ENCODE peak calls at places on chromosomes 5 and 9, in eight cellular contexts. One of them, this sample, is unnamed.

GRCh38 chr5:101897914-101898313 is 398.2 kb downstream of the SLCO4C1 start:
- DNase-seq in NCI-H1092 treated with DMSO at 0.1 percent for 48 hours: peak; percentile 62
- DNase-seq in Caki2: no peak
- DNase-seq in ACHN: no peak
- DNase-seq in nephron progenitor cell: no peak
- DNase-seq in KG1: no peak
- DNase-seq in stimulated activated CD4-positive, alpha-beta T cell treated with anti-CD3 and anti-CD28 coated beads, Interleukin-2, amount 100 ng/mL, for 48 hours: no peak
- DNase-seq in non-pigmented ciliary epithelial cell: no peak
- DNase-seq in this sample: no peak

GRCh38 chr5:85716344-85717202 is 901.2 kb upstream of the COX7C start:
- DNase-seq in NCI-H1092 treated with DMSO at 0.1 percent for 48 hours: no peak
- DNase-seq in Caki2: no peak
- DNase-seq in ACHN: no peak
- DNase-seq in nephron progenitor cell: no peak
- DNase-seq in KG1: no peak
- DNase-seq in stimulated activated CD4-positive, alpha-beta T cell treated with anti-CD3 and anti-CD28 coated beads, Interleukin-2, amount 100 ng/mL, for 48 hours: no peak
- DNase-seq in non-pigmented ciliary epithelial cell: no peak
- DNase-seq in this sample: no peak

GRCh38 chr5:79924936-79925893 is 65.8 kb downstream of the MTX3 start:
- DNase-seq in NCI-H1092 treated with DMSO at 0.1 percent for 48 hours: no peak
- DNase-seq in Caki2: no peak
- DNase-seq in ACHN: peak; percentile 11
- DNase-seq in nephron progenitor cell: no peak
- DNase-seq in KG1: no peak
- DNase-seq in stimulated activated CD4-positive, alpha-beta T cell treated with anti-CD3 and anti-CD28 coated beads, Interleukin-2, amount 100 ng/mL, for 48 hours: no peak
- DNase-seq in non-pigmented ciliary epithelial cell: no peak
- DNase-seq in this sample: no peak

GRCh38 chr5:89351975-89352374 is 469.0 kb upstream of the MEF2C start:
- DNase-seq in NCI-H1092 treated with DMSO at 0.1 percent for 48 hours: no peak
- DNase-seq in Caki2: no peak
- DNase-seq in ACHN: no peak
- DNase-seq in nephron progenitor cell: no peak
- DNase-seq in KG1: no peak
- DNase-seq in stimulated activated CD4-positive, alpha-beta T cell treated with anti-CD3 and anti-CD28 coated beads, Interleukin-2, amount 100 ng/mL, for 48 hours: no peak
- DNase-seq in non-pigmented ciliary epithelial cell: no peak
- DNase-seq in this sample: no peak

GRCh38 chr9:27541740-27542139 is 12.1 kb upstream of the MOB3B start:
- DNase-seq in NCI-H1092 treated with DMSO at 0.1 percent for 48 hours: no peak
- DNase-seq in Caki2: no peak
- DNase-seq in ACHN: no peak
- DNase-seq in nephron progenitor cell: no peak
- DNase-seq in KG1: no peak
- DNase-seq in stimulated activated CD4-positive, alpha-beta T cell treated with anti-CD3 and anti-CD28 coated beads, Interleukin-2, amount 100 ng/mL, for 48 hours: no peak
- DNase-seq in non-pigmented ciliary epithelial cell: no peak
- DNase-seq in this sample: no peak

GRCh38 chr5:119274024-119274766 is 81.6 kb upstream of the TNFAIP8 start:
- DNase-seq in NCI-H1092 treated with DMSO at 0.1 percent for 48 hours: no peak
- DNase-seq in Caki2: peak; percentile 44
- DNase-seq in ACHN: no peak
- DNase-seq in nephron progenitor cell: no peak
- DNase-seq in KG1: no peak
- DNase-seq in stimulated activated CD4-positive, alpha-beta T cell treated with anti-CD3 and anti-CD28 coated beads, Interleukin-2, amount 100 ng/mL, for 48 hours: no peak
- DNase-seq in non-pigmented ciliary epithelial cell: no peak
- DNase-seq in this sample: no peak

GRCh38 chr5:4879693-4880303 is 260.3 kb upstream of the ADAMTS16 start:
- DNase-seq in NCI-H1092 treated with DMSO at 0.1 percent for 48 hours: peak; percentile 37
- DNase-seq in Caki2: peak; percentile 68
- DNase-seq in ACHN: peak; percentile 61
- DNase-seq in nephron progenitor cell: peak; percentile 83
- DNase-seq in KG1: peak; percentile 40
- DNase-seq in stimulated activated CD4-positive, alpha-beta T cell treated with anti-CD3 and anti-CD28 coated beads, Interleukin-2, amount 100 ng/mL, for 48 hours: peak; percentile 53
- DNase-seq in non-pigmented ciliary epithelial cell: peak; percentile 10
- DNase-seq in this sample: peak; percentile 93

GRCh38 chr9:83630938-83631457 is 8.1 kb downstream of the IDNK start:
- DNase-seq in NCI-H1092 treated with DMSO at 0.1 percent for 48 hours: no peak
- DNase-seq in Caki2: no peak
- DNase-seq in ACHN: no peak
- DNase-seq in nephron progenitor cell: peak; percentile 20
- DNase-seq in KG1: no peak
- DNase-seq in stimulated activated CD4-positive, alpha-beta T cell treated with anti-CD3 and anti-CD28 coated beads, Interleukin-2, amount 100 ng/mL, for 48 hours: no peak
- DNase-seq in non-pigmented ciliary epithelial cell: no peak
- DNase-seq in this sample: no peak

GRCh38 chr5:127425037-127425436 is 92.4 kb upstream of the PRRC1 start:
- DNase-seq in NCI-H1092 treated with DMSO at 0.1 percent for 48 hours: no peak
- DNase-seq in Caki2: no peak
- DNase-seq in ACHN: no peak
- DNase-seq in nephron progenitor cell: peak; percentile 16
- DNase-seq in KG1: no peak
- DNase-seq in stimulated activated CD4-positive, alpha-beta T cell treated with anti-CD3 and anti-CD28 coated beads, Interleukin-2, amount 100 ng/mL, for 48 hours: no peak
- DNase-seq in non-pigmented ciliary epithelial cell: no peak
- DNase-seq in this sample: no peak

GRCh38 chr5:133232011-133232410 is 180.2 kb downstream of the HSPA4 start:
- DNase-seq in NCI-H1092 treated with DMSO at 0.1 percent for 48 hours: no peak
- DNase-seq in Caki2: peak; percentile 50
- DNase-seq in ACHN: no peak
- DNase-seq in nephron progenitor cell: no peak
- DNase-seq in KG1: no peak
- DNase-seq in stimulated activated CD4-positive, alpha-beta T cell treated with anti-CD3 and anti-CD28 coated beads, Interleukin-2, amount 100 ng/mL, for 48 hours: no peak
- DNase-seq in non-pigmented ciliary epithelial cell: no peak
- DNase-seq in this sample: no peak

GRCh38 chr5:1375871-1376850 is 31.3 kb upstream of the CLPTM1L start:
- DNase-seq in NCI-H1092 treated with DMSO at 0.1 percent for 48 hours: no peak
- DNase-seq in Caki2: peak; percentile 77
- DNase-seq in ACHN: peak; percentile 51
- DNase-seq in nephron progenitor cell: no peak
- DNase-seq in KG1: no peak
- DNase-seq in stimulated activated CD4-positive, alpha-beta T cell treated with anti-CD3 and anti-CD28 coated beads, Interleukin-2, amount 100 ng/mL, for 48 hours: no peak
- DNase-seq in non-pigmented ciliary epithelial cell: no peak
- DNase-seq in this sample: no peak

GRCh38 chr5:50440651-50441478 is at the start of gene EMB:
- DNase-seq in NCI-H1092 treated with DMSO at 0.1 percent for 48 hours: no peak
- DNase-seq in Caki2: no peak
- DNase-seq in ACHN: peak; percentile 12
- DNase-seq in nephron progenitor cell: peak; percentile 70
- DNase-seq in KG1: peak; percentile 10
- DNase-seq in stimulated activated CD4-positive, alpha-beta T cell treated with anti-CD3 and anti-CD28 coated beads, Interleukin-2, amount 100 ng/mL, for 48 hours: peak; percentile 69
- DNase-seq in non-pigmented ciliary epithelial cell: no peak
- DNase-seq in this sample: peak; percentile 62

GRCh38 chr9:77759391-77759790 is 111.3 kb upstream of the GNA14 start:
- DNase-seq in NCI-H1092 treated with DMSO at 0.1 percent for 48 hours: no peak
- DNase-seq in Caki2: no peak
- DNase-seq in ACHN: no peak
- DNase-seq in nephron progenitor cell: no peak
- DNase-seq in KG1: no peak
- DNase-seq in stimulated activated CD4-positive, alpha-beta T cell treated with anti-CD3 and anti-CD28 coated beads, Interleukin-2, amount 100 ng/mL, for 48 hours: no peak
- DNase-seq in non-pigmented ciliary epithelial cell: no peak
- DNase-seq in this sample: no peak

GRCh38 chr9:90251311-90251710 is 391.3 kb downstream of the DIRAS2 start:
- DNase-seq in NCI-H1092 treated with DMSO at 0.1 percent for 48 hours: no peak
- DNase-seq in Caki2: no peak
- DNase-seq in ACHN: no peak
- DNase-seq in nephron progenitor cell: no peak
- DNase-seq in KG1: no peak
- DNase-seq in stimulated activated CD4-positive, alpha-beta T cell treated with anti-CD3 and anti-CD28 coated beads, Interleukin-2, amount 100 ng/mL, for 48 hours: no peak
- DNase-seq in non-pigmented ciliary epithelial cell: no peak
- DNase-seq in this sample: no peak

GRCh38 chr9:122334916-122335315 is 35.9 kb upstream of the PTGS1 start:
- DNase-seq in NCI-H1092 treated with DMSO at 0.1 percent for 48 hours: no peak
- DNase-seq in Caki2: no peak
- DNase-seq in ACHN: no peak
- DNase-seq in nephron progenitor cell: no peak
- DNase-seq in KG1: no peak
- DNase-seq in stimulated activated CD4-positive, alpha-beta T cell treated with anti-CD3 and anti-CD28 coated beads, Interleukin-2, amount 100 ng/mL, for 48 hours: no peak
- DNase-seq in non-pigmented ciliary epithelial cell: no peak
- DNase-seq in this sample: no peak

GRCh38 chr9:127122176-127123151 is at the start of gene ANGPTL2:
- DNase-seq in NCI-H1092 treated with DMSO at 0.1 percent for 48 hours: peak; percentile 47
- DNase-seq in Caki2: peak; percentile 84
- DNase-seq in ACHN: peak; percentile 71
- DNase-seq in nephron progenitor cell: peak; percentile 88
- DNase-seq in KG1: no peak
- DNase-seq in stimulated activated CD4-positive, alpha-beta T cell treated with anti-CD3 and anti-CD28 coated beads, Interleukin-2, amount 100 ng/mL, for 48 hours: no peak
- DNase-seq in non-pigmented ciliary epithelial cell: no peak
- DNase-seq in this sample: peak; percentile 59

GRCh38 chr9:744046-744712 is 97.3 kb upstream of the DMRT1 start:
- DNase-seq in NCI-H1092 treated with DMSO at 0.1 percent for 48 hours: no peak
- DNase-seq in Caki2: no peak
- DNase-seq in ACHN: no peak
- DNase-seq in nephron progenitor cell: no peak
- DNase-seq in KG1: no peak
- DNase-seq in stimulated activated CD4-positive, alpha-beta T cell treated with anti-CD3 and anti-CD28 coated beads, Interleukin-2, amount 100 ng/mL, for 48 hours: no peak
- DNase-seq in non-pigmented ciliary epithelial cell: no peak
- DNase-seq in this sample: no peak

GRCh38 chr9:110214090-110214489 is 6.1 kb upstream of the C9orf152 start:
- DNase-seq in NCI-H1092 treated with DMSO at 0.1 percent for 48 hours: no peak
- DNase-seq in Caki2: no peak
- DNase-seq in ACHN: no peak
- DNase-seq in nephron progenitor cell: no peak
- DNase-seq in KG1: no peak
- DNase-seq in stimulated activated CD4-positive, alpha-beta T cell treated with anti-CD3 and anti-CD28 coated beads, Interleukin-2, amount 100 ng/mL, for 48 hours: no peak
- DNase-seq in non-pigmented ciliary epithelial cell: no peak
- DNase-seq in this sample: no peak

GRCh38 chr9:87513171-87513570 is 15.5 kb downstream of the DAPK1 start:
- DNase-seq in NCI-H1092 treated with DMSO at 0.1 percent for 48 hours: no peak
- DNase-seq in Caki2: no peak
- DNase-seq in ACHN: no peak
- DNase-seq in nephron progenitor cell: no peak
- DNase-seq in KG1: no peak
- DNase-seq in stimulated activated CD4-positive, alpha-beta T cell treated with anti-CD3 and anti-CD28 coated beads, Interleukin-2, amount 100 ng/mL, for 48 hours: no peak
- DNase-seq in non-pigmented ciliary epithelial cell: no peak
- DNase-seq in this sample: no peak

GRCh38 chr5:140145818-140146522 is 20.2 kb downstream of the IGIP start:
- DNase-seq in NCI-H1092 treated with DMSO at 0.1 percent for 48 hours: peak; percentile 8
- DNase-seq in Caki2: no peak
- DNase-seq in ACHN: peak; percentile 76
- DNase-seq in nephron progenitor cell: peak; percentile 86
- DNase-seq in KG1: no peak
- DNase-seq in stimulated activated CD4-positive, alpha-beta T cell treated with anti-CD3 and anti-CD28 coated beads, Interleukin-2, amount 100 ng/mL, for 48 hours: peak; percentile 50
- DNase-seq in non-pigmented ciliary epithelial cell: no peak
- DNase-seq in this sample: peak; percentile 83

GRCh38 chr5:29238115-29238514 is 1955.4 kb upstream of the CDH6 start:
- DNase-seq in NCI-H1092 treated with DMSO at 0.1 percent for 48 hours: no peak
- DNase-seq in Caki2: no peak
- DNase-seq in ACHN: no peak
- DNase-seq in nephron progenitor cell: no peak
- DNase-seq in KG1: no peak
- DNase-seq in stimulated activated CD4-positive, alpha-beta T cell treated with anti-CD3 and anti-CD28 coated beads, Interleukin-2, amount 100 ng/mL, for 48 hours: no peak
- DNase-seq in non-pigmented ciliary epithelial cell: no peak
- DNase-seq in this sample: no peak

GRCh38 chr5:112492291-112492690 is 73.2 kb upstream of the EPB41L4A start:
- DNase-seq in NCI-H1092 treated with DMSO at 0.1 percent for 48 hours: peak; percentile 16
- DNase-seq in Caki2: peak; percentile 19
- DNase-seq in ACHN: peak; percentile 64
- DNase-seq in nephron progenitor cell: peak; percentile 27
- DNase-seq in KG1: no peak
- DNase-seq in stimulated activated CD4-positive, alpha-beta T cell treated with anti-CD3 and anti-CD28 coated beads, Interleukin-2, amount 100 ng/mL, for 48 hours: no peak
- DNase-seq in non-pigmented ciliary epithelial cell: no peak
- DNase-seq in this sample: peak; percentile 65

GRCh38 chr5:108634951-108635288 is 112.8 kb upstream of the FER start:
- DNase-seq in NCI-H1092 treated with DMSO at 0.1 percent for 48 hours: no peak
- DNase-seq in Caki2: no peak
- DNase-seq in ACHN: no peak
- DNase-seq in nephron progenitor cell: no peak
- DNase-seq in KG1: no peak
- DNase-seq in stimulated activated CD4-positive, alpha-beta T cell treated with anti-CD3 and anti-CD28 coated beads, Interleukin-2, amount 100 ng/mL, for 48 hours: no peak
- DNase-seq in non-pigmented ciliary epithelial cell: no peak
- DNase-seq in this sample: no peak

GRCh38 chr5:159874308-159874707 is 42.0 kb upstream of the ADRA1B start:
- DNase-seq in NCI-H1092 treated with DMSO at 0.1 percent for 48 hours: no peak
- DNase-seq in Caki2: peak; percentile 65
- DNase-seq in ACHN: no peak
- DNase-seq in nephron progenitor cell: no peak
- DNase-seq in KG1: no peak
- DNase-seq in stimulated activated CD4-positive, alpha-beta T cell treated with anti-CD3 and anti-CD28 coated beads, Interleukin-2, amount 100 ng/mL, for 48 hours: no peak
- DNase-seq in non-pigmented ciliary epithelial cell: no peak
- DNase-seq in this sample: no peak

GRCh38 chr5:90644132-90644531 is 85.5 kb downstream of the ADGRV1 start:
- DNase-seq in NCI-H1092 treated with DMSO at 0.1 percent for 48 hours: no peak
- DNase-seq in Caki2: no peak
- DNase-seq in ACHN: no peak
- DNase-seq in nephron progenitor cell: no peak
- DNase-seq in KG1: no peak
- DNase-seq in stimulated activated CD4-positive, alpha-beta T cell treated with anti-CD3 and anti-CD28 coated beads, Interleukin-2, amount 100 ng/mL, for 48 hours: no peak
- DNase-seq in non-pigmented ciliary epithelial cell: no peak
- DNase-seq in this sample: no peak

GRCh38 chr9:127538849-127539258 is 73.2 kb upstream of the STXBP1 start:
- DNase-seq in NCI-H1092 treated with DMSO at 0.1 percent for 48 hours: no peak
- DNase-seq in Caki2: no peak
- DNase-seq in ACHN: no peak
- DNase-seq in nephron progenitor cell: no peak
- DNase-seq in KG1: no peak
- DNase-seq in stimulated activated CD4-positive, alpha-beta T cell treated with anti-CD3 and anti-CD28 coated beads, Interleukin-2, amount 100 ng/mL, for 48 hours: no peak
- DNase-seq in non-pigmented ciliary epithelial cell: no peak
- DNase-seq in this sample: no peak

GRCh38 chr9:125969462-125969861 is 222.3 kb downstream of the PBX3 start:
- DNase-seq in NCI-H1092 treated with DMSO at 0.1 percent for 48 hours: no peak
- DNase-seq in Caki2: no peak
- DNase-seq in ACHN: no peak
- DNase-seq in nephron progenitor cell: no peak
- DNase-seq in KG1: no peak
- DNase-seq in stimulated activated CD4-positive, alpha-beta T cell treated with anti-CD3 and anti-CD28 coated beads, Interleukin-2, amount 100 ng/mL, for 48 hours: no peak
- DNase-seq in non-pigmented ciliary epithelial cell: no peak
- DNase-seq in this sample: no peak

GRCh38 chr5:107672212-107673105 is 1.7 kb upstream of the EFNA5 start:
- DNase-seq in NCI-H1092 treated with DMSO at 0.1 percent for 48 hours: peak; percentile 86
- DNase-seq in Caki2: peak; percentile 98
- DNase-seq in ACHN: peak; percentile 96
- DNase-seq in nephron progenitor cell: peak; percentile 85
- DNase-seq in KG1: no peak
- DNase-seq in stimulated activated CD4-positive, alpha-beta T cell treated with anti-CD3 and anti-CD28 coated beads, Interleukin-2, amount 100 ng/mL, for 48 hours: no peak
- DNase-seq in non-pigmented ciliary epithelial cell: peak; percentile 91
- DNase-seq in this sample: peak; percentile 76

GRCh38 chr5:80192507-80193241 is 63.2 kb downstream of the SERINC5 start:
- DNase-seq in NCI-H1092 treated with DMSO at 0.1 percent for 48 hours: no peak
- DNase-seq in Caki2: peak; percentile 17
- DNase-seq in ACHN: peak; percentile 24
- DNase-seq in nephron progenitor cell: no peak
- DNase-seq in KG1: no peak
- DNase-seq in stimulated activated CD4-positive, alpha-beta T cell treated with anti-CD3 and anti-CD28 coated beads, Interleukin-2, amount 100 ng/mL, for 48 hours: no peak
- DNase-seq in non-pigmented ciliary epithelial cell: no peak
- DNase-seq in this sample: no peak

This sample was measured in endothelial cell.